ENCODE peak calls at places on chromosomes 11 and 22, in five cellular contexts. T is psoas muscle, P is astrocyte of the cerebellum, J is cardiac fibroblast, H is GM06990. M is an unnamed sample.

GRCh38 chr11:74543991-74544390 is 48.4 kb upstream of the POLD3 start:
- DNase-seq in T (no peak), P (no peak), J (no peak), H (peak; percentile 9), M (no peak)

GRCh38 chr11:32110795-32111194 is 19.9 kb downstream of the RCN1 start:
- DNase-seq in T (no peak), P (no peak), J (no peak), H (no peak), M (no peak)

GRCh38 chr11:68350759-68351449 is 38.5 kb downstream of the LRP5 start:
- DNase-seq in T (no peak), P (no peak), J (no peak), H (no peak), M (no peak)

GRCh38 chr11:102225689-102226562 is 91.4 kb upstream of the BIRC3 start:
- DNase-seq in T (no peak), P (peak; percentile 84), J (peak; percentile 86), H (no peak), M (peak; percentile 97)

GRCh38 chr11:43397251-43397650 is 38.5 kb downstream of the TTC17 start:
- DNase-seq in T (no peak), P (no peak), J (no peak), H (no peak), M (no peak)

GRCh38 chr11:38402063-38402462 is 1804.0 kb upstream of the RAG2 start:
- DNase-seq in T (no peak), P (no peak), J (no peak), H (no peak), M (no peak)

GRCh38 chr11:110158317-110159200 is 65.4 kb downstream of the ZC3H12C start:
- DNase-seq in T (no peak), P (no peak), J (no peak), H (no peak), M (no peak)

GRCh38 chr11:106925245-106925644 is 93.0 kb downstream of the GUCY1A2 start:
- DNase-seq in T (no peak), P (peak; percentile 5), J (no peak), H (no peak), M (peak; percentile 14)

GRCh38 chr11:45795379-45795778 is 9.6 kb upstream of the SLC35C1 start:
- DNase-seq in T (no peak), P (no peak), J (no peak), H (no peak), M (no peak)

GRCh38 chr11:72969894-72970335 is 155.7 kb downstream of the ATG16L2 start:
- DNase-seq in T (no peak), P (peak; percentile 55), J (peak; percentile 49), H (peak; percentile 79), M (peak; percentile 87)

GRCh38 chr11:85694385-85694980 is 8.5 kb upstream of the CCDC89 start:
- DNase-seq in T (no peak), P (peak; percentile 40), J (peak; percentile 70), H (peak; percentile 9), M (peak; percentile 59)

GRCh38 chr11:2799881-2800654 is 85.5 kb downstream of the CDKN1C start:
- DNase-seq in T (peak; percentile 40), P (no peak), J (peak; percentile 13), H (no peak), M (no peak)

GRCh38 chr11:65355776-65356393 is 1.3 kb downstream of the TIGD3 start:
- DNase-seq in T (peak; percentile 61), P (no peak), J (peak; percentile 50), H (no peak), M (peak; percentile 36)

GRCh38 chr11:12853652-12854296 is 155.3 kb upstream of the RASSF10 start:
- DNase-seq in T (no peak), P (no peak), J (peak; percentile 49), H (no peak), M (no peak)

GRCh38 chr11:28585007-28585406 is 476.8 kb downstream of the METTL15 start:
- DNase-seq in T (no peak), P (no peak), J (no peak), H (no peak), M (peak; percentile 30)

GRCh38 chr22:33898121-33898520 is 22.2 kb downstream of the LARGE1 start:
- DNase-seq in T (no peak), P (no peak), J (no peak), H (no peak), M (no peak)

GRCh38 chr11:60170566-60170965 is 12.3 kb downstream of the MS4A6A start:
- DNase-seq in T (no peak), P (no peak), J (no peak), H (no peak), M (no peak)

GRCh38 chr22:39579909-39580571 is 9.5 kb downstream of the CACNA1I start:
- DNase-seq in T (no peak), P (no peak), J (no peak), H (no peak), M (no peak)

GRCh38 chr11:108886608-108887007 is 221.7 kb downstream of the DDX10 start:
- DNase-seq in T (no peak), P (no peak), J (peak; percentile 54), H (no peak), M (peak; percentile 59)

GRCh38 chr11:59676205-59676604 is 7.4 kb upstream of the PATL1 start:
- DNase-seq in T (no peak), P (no peak), J (no peak), H (no peak), M (no peak)

GRCh38 chr11:1227551-1228182 is 4.8 kb downstream of the MUC5B start:
- DNase-seq in T (peak; percentile 44), P (no peak), J (no peak), H (no peak), M (no peak)

GRCh38 chr22:39466228-39467006 is 9.6 kb downstream of the MGAT3 start:
- DNase-seq in T (no peak), P (no peak), J (no peak), H (no peak), M (no peak)

GRCh38 chr22:20751185-20751851 is 22.6 kb upstream of the SERPIND1 start:
- DNase-seq in T (no peak), P (no peak), J (peak; percentile 10), H (no peak), M (no peak)

GRCh38 chr11:78460468-78460867 is 42.8 kb upstream of the GAB2 start:
- DNase-seq in T (no peak), P (no peak), J (no peak), H (peak; percentile 14), M (peak; percentile 52)

GRCh38 chr22:46537946-46538815 is 761 bp upstream of the CELSR1 start:
- DNase-seq in T (peak; percentile 48), P (no peak), J (peak; percentile 43), H (no peak), M (peak; percentile 35)

DNA sequence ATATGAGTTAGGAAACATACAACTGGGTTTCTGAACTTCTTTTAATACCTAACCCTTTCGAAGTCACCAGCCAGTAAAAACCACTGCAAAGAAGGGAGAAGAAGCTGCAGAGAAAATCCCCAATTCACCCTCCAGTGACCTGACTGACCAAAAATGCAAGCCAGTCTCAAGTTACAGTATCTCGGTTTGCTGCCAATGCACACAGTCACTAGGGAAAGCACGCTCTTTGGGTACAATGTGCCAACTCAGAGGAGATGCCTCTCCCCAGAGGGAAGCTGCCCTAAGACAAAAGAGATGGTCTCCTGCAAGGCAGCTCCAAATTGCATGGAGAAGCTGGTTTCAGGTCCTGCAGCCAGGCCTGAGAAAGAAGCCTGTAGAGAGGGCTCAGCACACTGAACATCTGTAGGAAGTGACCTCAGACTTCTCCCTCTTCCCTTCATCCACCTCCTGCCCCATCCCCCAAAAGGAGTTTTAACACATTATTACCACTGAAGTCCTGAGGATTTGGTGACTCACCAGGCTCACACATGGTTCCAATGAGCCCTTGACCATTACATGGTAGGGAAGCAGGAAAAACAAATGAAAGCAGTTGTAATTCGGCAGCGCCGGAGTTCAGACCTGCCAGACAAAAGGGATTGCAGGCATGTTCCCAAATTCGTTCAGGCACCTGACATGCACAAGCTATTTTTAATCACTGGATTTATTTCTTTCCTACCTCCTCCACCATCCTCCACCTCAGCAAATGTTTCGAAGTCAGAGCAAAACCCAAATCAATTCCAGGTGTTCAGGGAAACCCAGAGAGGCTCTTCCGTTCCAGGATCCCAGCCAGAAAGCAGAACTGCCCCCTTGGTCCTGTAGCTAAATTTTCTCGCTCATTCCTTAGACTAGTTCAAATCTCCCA is 90.1 kb downstream of the ETS1 start:
- DNase-seq in T (peak; percentile 64), P (peak; percentile 99), J (peak; percentile 94), H (peak; percentile 58), M (peak; percentile 99)
- H3K4me3 ChIP-seq in T (peak overlapping the region; percentile 53), P (peak overlapping the region; percentile 14), J (no peak overlapping the region), H (peak overlapping the region; percentile 39), M (peak overlapping the region; percentile 14)

GRCh38 chr11:76610371-76610770 is 60.2 kb downstream of the LRRC32 start:
- DNase-seq in T (no peak), P (no peak), J (no peak), H (no peak), M (no peak)

GRCh38 chr11:76609736-76610370 is 60.7 kb downstream of the LRRC32 start:
- DNase-seq in T (no peak), P (peak; percentile 95), J (peak; percentile 42), H (no peak), M (peak; percentile 79)

GRCh38 chr11:76612226-76612625 is 58.3 kb downstream of the LRRC32 start:
- DNase-seq in T (no peak), P (no peak), J (no peak), H (no peak), M (no peak)

GRCh38 chr11:76613901-76614300 is 56.6 kb downstream of the LRRC32 start:
- DNase-seq in T (no peak), P (no peak), J (no peak), H (no peak), M (no peak)

DNA sequence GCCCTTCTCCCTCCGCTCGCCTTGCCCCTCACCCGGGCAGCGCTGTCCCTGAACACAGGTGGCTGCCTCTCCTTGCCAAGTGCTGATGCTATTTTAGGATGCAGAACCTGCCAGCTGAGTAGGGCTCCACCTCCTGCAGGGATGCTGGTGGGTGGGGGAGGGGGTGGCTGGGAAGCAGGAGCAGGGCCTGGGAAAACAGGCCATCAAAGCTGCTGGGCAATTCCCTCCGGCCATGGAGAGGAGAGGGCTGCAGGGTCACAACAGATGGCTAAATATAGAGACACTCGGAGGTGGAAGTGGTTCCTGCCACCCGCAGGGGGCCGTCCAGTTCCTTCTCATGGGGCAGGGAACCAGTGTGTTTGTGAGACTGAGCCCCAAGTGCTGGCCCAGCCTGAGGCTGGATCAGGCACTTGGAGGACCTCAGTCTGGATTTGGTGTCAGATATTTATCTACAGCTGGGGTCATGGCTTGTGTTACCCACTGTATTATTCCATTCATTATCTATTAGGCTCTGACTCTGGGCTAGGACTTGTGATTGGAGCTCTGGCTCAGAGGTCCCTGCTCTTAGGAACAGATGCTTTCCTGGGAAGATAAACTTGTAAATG is 59.6 kb downstream of the LRRC32 start:
- DNase-seq in T (no peak), P (no peak), J (no peak), H (no peak), M (no peak)
- TF ChIP-seq CTCF in T (no peak), P (no peak), J (no peak), H (peak; percentile 4), M (no peak)

GRCh38 chr11:61392991-61393595 is 706 bp downstream of the TMEM216 start:
- DNase-seq in T (no peak), P (no peak), J (peak; percentile 29), H (no peak), M (no peak)
- H3K4me3 ChIP-seq in T (peak overlapping the region; percentile 93), P (peak overlapping the region; percentile 73), J (peak overlapping the region; percentile 78), H (peak overlapping the region; percentile 78), M (peak overlapping the region; percentile 70)

DNA sequence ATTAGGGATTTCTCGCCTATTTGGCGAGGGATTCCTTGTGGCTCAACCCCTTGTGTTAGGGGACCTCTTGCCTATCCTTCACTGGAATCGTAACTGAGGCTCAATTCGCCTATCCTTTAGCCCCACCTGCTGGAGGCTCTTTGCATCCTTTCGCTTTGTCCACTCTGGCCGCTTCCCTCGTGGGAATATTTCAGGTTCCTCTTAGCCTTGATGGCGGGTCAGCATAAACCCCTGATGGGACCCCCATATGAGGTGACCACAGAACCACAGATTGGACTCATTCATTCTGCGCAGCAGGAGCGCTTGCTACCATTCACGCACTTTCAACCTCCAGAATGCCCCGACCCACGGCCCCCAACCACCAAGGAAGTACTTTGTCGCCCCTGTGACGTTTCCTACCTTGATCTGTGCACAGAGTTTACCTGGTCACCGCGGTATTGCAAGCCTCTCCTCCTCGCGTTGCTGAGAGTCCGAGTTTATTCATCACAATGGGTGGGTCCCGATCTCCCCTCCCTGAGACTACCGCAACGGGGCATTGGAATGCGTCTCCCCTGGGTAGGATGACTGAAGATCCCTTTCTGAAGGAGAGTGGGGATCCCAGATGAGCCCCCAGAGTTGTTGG is at the start of gene OR52N2:
- DNase-seq in T (peak; percentile 67), P (peak; percentile 60), J (peak; percentile 82), H (peak; percentile 16), M (peak; percentile 73)
- TF ChIP-seq CTCF in T (peak; percentile 64), P (peak; percentile 85), J (peak; percentile 83), H (peak; percentile 83), M (peak; percentile 84)

M was measured in astrocyte of the spinal cord.